ENCODE peak calls at places on chromosomes 3 and 15, in six cellular contexts. F, D, B, Y, U and M are unnamed samples.

GRCh38 chr15:43492266-43492665 is 690 bp downstream of the TP53BP1 start:
- DNase-seq in D (no peak), B (no peak), U (no peak), F (no peak), Y (no peak), M (no peak)

GRCh38 chr3:126852536-126852935 is 130.4 kb upstream of the PLXNA1 start:
- DNase-seq in Y (no peak), D (no peak), U (no peak), F (no peak), B (no peak), M (no peak)

GRCh38 chr3:53821631-53822068 is 24.6 kb downstream of the CHDH start:
- DNase-seq in U (no peak), B (no peak), F (peak), D (no peak), Y (no peak), M (no peak)

GRCh38 chr3:122498152-122498551 is 16.6 kb downstream of the KPNA1 start:
- DNase-seq in D (no peak), B (no peak), F (no peak), Y (no peak), U (no peak), M (no peak)

GRCh38 chr3:126342211-126342610 is 15.0 kb downstream of the KLF15 start:
- DNase-seq in B (peak), D (peak), U (no peak), F (no peak), Y (no peak), M (no peak)

GRCh38 chr3:73621388-73621787 is 3.4 kb downstream of the PDZRN3 start:
- DNase-seq in F (no peak), B (no peak), Y (no peak), D (no peak), U (no peak), M (no peak)

GRCh38 chr3:141058996-141059395 is 7.8 kb downstream of the SPSB4 start:
- DNase-seq in U (no peak), F (no peak), B (no peak), D (no peak), Y (no peak), M (no peak)

GRCh38 chr3:155313916-155314315 is 20.4 kb upstream of the STRIT1 start:
- DNase-seq in Y (no peak), B (no peak), U (no peak), F (no peak), D (no peak), M (no peak)

GRCh38 chr15:74995779-74996765 is 709 bp downstream of the SCAMP5 start:
- DNase-seq in Y (no peak), B (no peak), F (no peak), D (no peak), U (no peak), M (no peak)

GRCh38 chr3:189519458-189519857 is 111.7 kb upstream of the TP63 start:
- DNase-seq in Y (no peak), D (no peak), U (no peak), B (no peak), F (no peak), M (no peak)

GRCh38 chr3:185976977-185977678 is 39.3 kb upstream of the TRA2B start:
- DNase-seq in D (peak), Y (peak), B (peak), U (peak), F (peak), M (peak)

GRCh38 chr3:79317551-79318518 is 450.0 kb downstream of the ROBO1 start:
- DNase-seq in F (no peak), D (no peak), U (no peak), Y (no peak), B (no peak), M (no peak)

GRCh38 chr3:40120816-40121215 is 188.7 kb upstream of the EIF1B start:
- DNase-seq in U (no peak), Y (peak), F (peak), B (peak), D (no peak), M (no peak)

GRCh38 chr3:171811913-171812321 is 1.6 kb upstream of the PLD1 start:
- DNase-seq in B (peak), D (no peak), F (peak), Y (peak), U (no peak), M (no peak)

GRCh38 chr15:57436166-57436565 is 59.9 kb downstream of the CGNL1 start:
- DNase-seq in U (no peak), F (no peak), Y (no peak), D (no peak), B (no peak), M (no peak)

GRCh38 chr15:100968043-100968966 is 49.1 kb downstream of the LRRK1 start:
- DNase-seq in D (no peak), F (peak), Y (peak), U (no peak), B (no peak), M (no peak)

GRCh38 chr3:15630646-15631350 is 29.3 kb downstream of the BTD start:
- DNase-seq in U (no peak), D (no peak), B (no peak), Y (peak), F (peak), M (peak)

GRCh38 chr3:71010731-71011455 is 572.6 kb downstream of the FOXP1 start:
- DNase-seq in Y (no peak), U (peak), B (peak), D (no peak), F (no peak), M (peak)

GRCh38 chr3:136860541-136860940 is 1.5 kb upstream of the NCK1 start:
- DNase-seq in F (no peak), U (no peak), D (no peak), B (peak), Y (no peak), M (no peak)

GRCh38 chr15:44246521-44247268 is 41.8 kb upstream of the GOLM2 start:
- DNase-seq in U (no peak), F (no peak), Y (no peak), B (no peak), D (no peak), M (no peak)

GRCh38 chr3:81580399-81580798 is 181.0 kb downstream of the GBE1 start:
- DNase-seq in D (no peak), F (no peak), U (no peak), Y (no peak), B (no peak), M (no peak)

GRCh38 chr3:3170998-3171397 is 8.5 kb downstream of the CRBN start:
- DNase-seq in D (no peak), U (peak), B (no peak), F (peak), Y (no peak), M (no peak)

GRCh38 chr15:98878172-98878571 is 129.4 kb downstream of the PGPEP1L start:
- DNase-seq in U (no peak), Y (no peak), F (no peak), B (no peak), D (no peak), M (no peak)

GRCh38 chr3:10194328-10195071 is 29.8 kb downstream of the IRAK2 start:
- DNase-seq in B (no peak), Y (no peak), U (no peak), F (peak), D (no peak), M (peak)

GRCh38 chr15:99547474-99547873 is 18.3 kb upstream of the MEF2A start:
- DNase-seq in D (no peak), B (no peak), F (no peak), Y (no peak), U (no peak), M (no peak)

GRCh38 chr15:90191795-90192494 is 9.2 kb upstream of the SEMA4B start:
- DNase-seq in F (peak), B (peak), U (peak), D (peak), Y (no peak), M (peak)

GRCh38 chr3:72515915-72516314 is 332.3 kb downstream of the SHQ1 start:
- DNase-seq in Y (no peak), U (no peak), B (no peak), F (no peak), D (no peak), M (no peak)

GRCh38 chr3:160477750-160478149 is 28.2 kb upstream of the TRIM59 start:
- DNase-seq in F (no peak), B (no peak), D (no peak), U (no peak), Y (peak), M (no peak)

GRCh38 chr3:160479376-160479775 is 29.8 kb upstream of the TRIM59 start:
- DNase-seq in D (no peak), U (no peak), F (no peak), B (no peak), Y (no peak), M (no peak)

GRCh38 chr3:160480931-160481330 is 31.3 kb upstream of the TRIM59 start:
- DNase-seq in D (no peak), Y (no peak), B (no peak), U (no peak), F (no peak), M (no peak)

GRCh38 chr3:160475889-160476288 is 26.3 kb upstream of the TRIM59 start:
- DNase-seq in Y (no peak), D (no peak), U (no peak), B (no peak), F (no peak), M (no peak)

DNA sequence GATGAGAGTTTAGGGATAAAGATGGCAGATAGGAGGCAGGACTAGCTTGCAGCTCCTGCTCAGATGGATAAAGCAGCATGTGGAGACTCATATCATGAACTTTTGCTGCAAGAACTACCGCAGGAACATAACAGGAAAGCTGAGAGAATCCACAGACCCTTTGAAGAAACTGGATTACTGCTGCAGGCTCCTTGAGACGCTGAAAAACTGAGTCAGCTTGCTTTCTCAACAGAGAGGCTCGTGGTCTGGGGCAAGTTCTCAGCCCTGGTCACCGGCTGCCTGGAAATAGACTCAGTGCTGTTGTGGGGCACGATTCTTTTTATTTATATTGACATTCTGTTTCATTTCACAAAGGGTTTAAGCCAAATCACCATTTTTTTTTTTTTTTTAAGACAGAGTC is 28.8 kb upstream of the TRIM59 start:
- DNase-seq in U (no peak), D (no peak), Y (peak), B (no peak), F (no peak), M (no peak)
- TF ChIP-seq CTCF in U (no peak), D (no peak), Y (peak), B (no peak), F (no peak), M (no peak)

DNA sequence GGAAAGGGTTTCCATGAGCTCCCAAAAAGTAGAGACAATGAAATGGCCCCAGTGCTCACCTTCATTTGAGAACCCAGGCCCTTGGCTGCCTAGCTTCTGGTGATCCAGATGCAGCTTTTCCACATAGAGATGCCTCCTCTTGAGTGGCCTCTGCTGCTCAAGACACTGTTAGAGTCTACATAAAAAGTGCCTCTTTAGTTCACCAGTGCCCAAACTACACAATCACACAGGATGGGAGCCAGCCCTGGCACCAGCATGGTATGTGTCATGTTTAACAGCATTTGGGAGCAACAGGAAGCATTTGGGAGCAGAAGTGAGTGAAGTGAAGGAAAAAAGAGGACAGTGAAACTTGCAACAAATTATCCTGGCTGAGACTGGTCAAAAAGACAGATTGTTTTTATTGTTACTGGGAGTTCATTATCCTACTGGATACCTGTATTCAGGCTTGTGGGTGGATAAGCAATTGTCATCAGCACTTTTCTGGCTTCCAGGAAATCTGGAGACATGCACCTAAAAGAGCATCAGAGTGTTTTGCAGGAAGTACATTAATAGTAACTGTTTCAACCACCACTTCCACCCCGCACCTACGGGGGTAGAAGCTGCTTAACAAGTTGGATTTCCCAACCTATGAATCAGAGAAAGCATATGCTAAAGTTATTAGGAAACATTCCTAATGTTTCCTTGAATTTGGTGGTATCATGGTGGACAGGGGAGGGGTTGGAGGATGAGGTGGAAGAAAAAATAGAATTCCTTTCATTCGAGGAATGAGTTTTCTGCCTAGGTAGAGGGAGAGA is 416.2 kb downstream of the IGSF11 start:
- DNase-seq in F (peak), D (no peak), U (peak), Y (no peak), B (no peak), M (no peak)
- TF ChIP-seq CTCF in F (no peak), D (no peak), U (no peak), Y (no peak), B (no peak), M (no peak)

GRCh38 chr15:40357246-40357645 is 773 bp upstream of the DISP2 start:
- DNase-seq in F (no peak), B (no peak), D (no peak), U (no peak), Y (no peak), M (no peak)

GRCh38 chr15:40355976-40356585 is 1.9 kb upstream of the DISP2 start:
- DNase-seq in F (no peak), B (no peak), D (no peak), Y (no peak), U (no peak), M (no peak)

GRCh38 chr15:40357723-40358491 is at the start of gene DISP2:
- DNase-seq in F (peak), U (peak), Y (peak), D (peak), B (peak), M (peak)

GRCh38 chr15:40360015-40360414 is 2.0 kb downstream of the DISP2 start:
- DNase-seq in D (no peak), F (peak), Y (no peak), U (no peak), B (no peak), M (no peak)

DNA sequence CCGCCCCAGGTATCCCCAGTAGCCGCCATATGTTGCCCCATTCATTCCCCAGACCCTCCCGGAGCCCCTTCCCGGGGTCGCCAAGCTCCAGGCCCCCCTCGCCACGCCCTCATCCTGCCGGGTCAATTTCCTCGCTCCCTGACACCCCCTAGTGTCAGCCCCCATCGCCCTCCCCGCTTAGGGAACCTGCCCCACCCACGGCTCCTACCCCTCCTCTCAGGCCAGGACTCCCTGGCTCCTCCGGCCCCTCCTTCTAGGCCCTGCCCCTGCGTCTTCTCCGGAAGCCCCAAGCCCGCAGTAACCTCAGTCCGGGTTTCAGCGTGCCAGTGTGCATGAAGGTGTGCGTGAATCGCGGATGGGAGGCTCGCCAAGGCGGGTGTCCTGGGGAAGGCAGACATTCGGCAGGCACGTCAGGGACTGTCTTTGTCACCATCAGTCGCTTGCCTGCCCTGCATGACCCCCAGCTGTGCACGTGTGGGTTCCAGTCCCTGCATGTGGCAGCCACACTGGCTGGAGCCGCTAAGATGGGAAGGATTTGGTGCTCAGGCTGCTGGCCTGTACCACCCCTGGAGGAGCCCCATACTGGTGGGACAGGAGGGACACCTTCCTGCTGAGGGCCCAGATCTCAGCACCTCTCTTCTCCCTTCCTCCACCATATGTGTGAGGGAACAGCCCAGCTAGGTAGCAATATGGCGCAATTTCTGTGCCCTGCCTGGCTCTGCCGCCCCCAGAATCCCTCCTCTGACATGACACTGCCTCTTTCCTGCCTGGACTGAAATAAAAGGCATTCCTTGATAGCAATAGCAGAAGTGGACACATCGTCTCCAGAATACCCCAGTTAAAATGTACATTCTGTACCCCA is 704 bp downstream of the DISP2 start:
- DNase-seq in B (peak), U (peak), D (no peak), F (no peak), Y (no peak), M (no peak)
- TF ChIP-seq CTCF in B (no peak), U (peak), D (no peak), F (no peak), Y (peak), M (no peak)

DNA sequence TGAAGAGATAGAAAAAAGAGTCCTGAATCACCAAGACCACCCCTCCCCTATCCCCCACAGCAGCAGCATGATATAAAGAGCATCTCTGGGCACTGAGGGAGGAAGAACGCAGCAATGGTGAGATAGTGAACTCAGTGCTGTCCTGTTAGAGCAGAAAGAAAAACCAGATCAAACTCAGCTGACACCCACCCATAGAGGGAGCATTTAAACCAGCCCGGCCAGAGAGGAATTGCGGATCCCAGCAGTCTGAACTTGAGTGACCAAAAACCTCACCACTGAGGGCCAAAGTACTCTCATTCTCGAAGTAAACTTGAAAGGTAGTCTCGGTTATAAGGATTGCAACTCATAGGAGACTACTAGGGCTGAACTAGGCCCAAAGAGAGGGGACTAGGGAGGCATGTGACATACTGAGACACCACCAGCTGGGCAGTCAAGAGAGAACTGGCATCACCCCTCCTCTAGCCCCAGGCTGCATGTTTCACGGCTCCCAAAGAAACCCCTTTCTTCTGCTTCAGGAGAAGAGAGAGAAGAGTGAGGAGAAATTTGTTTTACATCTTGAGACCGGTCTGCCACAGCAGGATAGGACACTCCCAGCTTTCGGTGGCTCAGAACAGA is 39.2 kb upstream of the TGFBR2 start:
- DNase-seq in D (no peak), U (no peak), Y (no peak), F (no peak), B (no peak), M (no peak)
- TF ChIP-seq CTCF in D (no peak), U (no peak), Y (peak), F (no peak), B (no peak), M (no peak)

DNA sequence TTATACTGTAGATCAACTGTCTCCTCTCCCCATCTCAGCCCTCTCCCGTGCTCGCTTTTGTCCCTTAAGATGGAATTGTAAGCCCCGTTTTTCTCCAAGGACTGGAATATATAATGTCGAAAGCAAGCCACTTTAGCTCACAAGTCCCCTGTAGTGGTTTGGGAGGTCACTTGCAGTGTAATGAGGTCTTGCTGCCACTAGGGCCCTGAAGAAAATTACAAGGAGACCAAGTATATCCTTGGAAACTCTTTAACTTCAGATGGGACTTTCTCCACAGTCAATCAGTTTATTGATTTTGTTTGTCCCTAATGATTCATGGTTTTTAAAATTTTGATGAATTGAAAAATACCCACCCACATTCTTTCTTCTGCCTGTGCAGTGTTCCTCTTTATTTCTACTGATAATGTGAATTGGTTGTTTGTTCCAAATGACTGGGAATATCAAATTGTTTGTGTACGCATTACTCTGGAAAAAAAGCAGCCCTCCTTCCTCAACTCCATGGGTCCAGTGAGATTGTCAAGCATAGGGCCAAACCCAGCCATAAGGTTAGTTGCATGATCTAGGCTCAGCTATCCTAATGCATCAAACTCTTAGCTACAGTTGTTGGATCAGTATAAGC is 294.8 kb downstream of the MCTP2 start:
- DNase-seq in Y (peak), B (no peak), F (peak), U (no peak), D (no peak), M (no peak)
- TF ChIP-seq CTCF in Y (peak), B (peak), F (peak), U (peak), D (peak), M (no peak)

DNA sequence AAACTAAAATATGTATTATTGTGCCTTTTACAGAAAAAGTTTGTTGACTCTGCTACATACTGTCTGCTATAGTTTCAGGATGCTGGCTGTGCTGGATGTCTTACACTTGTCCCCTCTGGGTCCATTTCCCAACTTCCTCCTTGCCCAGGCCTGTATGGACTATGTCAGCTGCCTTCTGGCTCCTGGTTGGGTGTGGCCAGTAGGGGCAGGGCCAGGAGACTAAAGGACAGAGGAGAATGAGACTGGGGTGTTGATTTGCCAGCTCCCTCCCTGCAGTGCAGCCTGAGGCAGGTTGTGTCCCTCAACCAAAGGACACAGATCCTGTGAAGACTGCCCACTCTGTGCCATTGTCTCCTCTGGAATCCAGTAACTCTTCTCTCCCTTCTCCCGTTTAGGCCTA is 90.6 kb upstream of the UBE2E2 start:
- DNase-seq in B (no peak), Y (no peak), D (peak), F (peak), U (no peak), M (no peak)
- TF ChIP-seq CTCF in B (no peak), Y (no peak), D (no peak), F (no peak), U (no peak), M (no peak)

GRCh38 chr3:46162975-46163550 is 45.0 kb downstream of the CCR1 start:
- DNase-seq in F (peak), D (no peak), U (no peak), Y (no peak), B (peak), M (no peak)
- TF ChIP-seq CTCF in F (peak), D (no peak), U (no peak), Y (peak), B (no peak), M (no peak)